ENCODE peak calls at places on chromosomes 16 and 17, in nine cellular contexts. K is psoas muscle; F is CD8-positive, alpha-beta memory T cell; Y is suprapubic skin; U is ovary; I is thoracic aorta; B is tibial artery; J is IMR-90; W is GM23338. P is an unnamed sample.
A peak's percentile ranks its signal among the peaks of the same experiment; 100 is the strongest.

GRCh38 chr17:49508061-49508865 is 13.2 kb downstream of the NGFR start:
- DNase-seq in Y (no peak), K (no peak), J (no peak), U (no peak), B (no peak), I (no peak), F (no peak), W (peak; percentile 83), P (no peak)

GRCh38 chr17:5770556-5771270 is 186.4 kb upstream of the NLRP1 start:
- DNase-seq in U (no peak), F (no peak), B (no peak), W (no peak), K (no peak), J (no peak), Y (no peak), I (no peak), P (no peak)

GRCh38 chr17:78624461-78625216 is 47.4 kb upstream of the DNAH17 start:
- DNase-seq in I (no peak), W (no peak), U (no peak), K (no peak), J (no peak), F (no peak), Y (no peak), B (no peak), P (no peak)

GRCh38 chr17:73342057-73342522 is 30.3 kb upstream of the CDC42EP4 start:
- DNase-seq in B (peak; percentile 64), F (no peak), I (peak; percentile 21), J (peak; percentile 88), W (peak; percentile 89), U (peak; percentile 85), K (no peak), Y (peak; percentile 82), P (peak; percentile 65)

GRCh38 chr17:81542431-81543338 is 9.5 kb downstream of the FAAP100 start:
- DNase-seq in B (no peak), K (no peak), Y (no peak), U (no peak), J (no peak), W (no peak), I (no peak), F (no peak), P (no peak)

GRCh38 chr17:286571-286970 is 66.0 kb downstream of the RPH3AL start:
- DNase-seq in I (no peak), U (no peak), J (no peak), F (no peak), K (peak; percentile 27), B (no peak), W (no peak), Y (peak; percentile 64), P (peak; percentile 2)

GRCh38 chr16:56351481-56351880 is 73.9 kb downstream of the AMFR start:
- DNase-seq in I (no peak), J (no peak), K (peak; percentile 37), F (no peak), U (no peak), W (no peak), B (peak; percentile 6), Y (no peak), P (no peak)

GRCh38 chr16:65618335-65618734 is 496.5 kb upstream of the CDH11 start:
- DNase-seq in U (no peak), Y (no peak), K (no peak), B (no peak), I (no peak), W (no peak), J (no peak), F (no peak), P (no peak)

GRCh38 chr17:74176546-74177001 is 26.9 kb upstream of the RPL38 start:
- DNase-seq in F (peak; percentile 11), K (peak; percentile 61), I (no peak), W (peak; percentile 88), U (peak; percentile 24), J (peak; percentile 48), Y (no peak), B (peak; percentile 49), P (peak; percentile 68)

GRCh38 chr16:11383481-11384183 is 38.4 kb downstream of the RMI2 start:
- DNase-seq in F (no peak), B (no peak), K (no peak), J (no peak), Y (no peak), W (no peak), I (no peak), U (no peak), P (no peak)

GRCh38 chr17:14373587-14374259 is 72.8 kb downstream of the HS3ST3B1 start:
- DNase-seq in I (no peak), Y (no peak), W (no peak), J (peak; percentile 75), F (no peak), U (no peak), B (no peak), K (no peak), P (no peak)

GRCh38 chr17:10172241-10172741 is 26.1 kb downstream of the GAS7 start:
- DNase-seq in J (peak; percentile 37), F (no peak), Y (no peak), K (no peak), B (no peak), W (no peak), U (no peak), I (no peak), P (no peak)

GRCh38 chr17:17424552-17424951 is 52.2 kb upstream of the MED9 start:
- DNase-seq in U (no peak), W (no peak), K (no peak), I (no peak), Y (no peak), J (no peak), F (no peak), B (no peak), P (no peak)

GRCh38 chr17:74467221-74467951 is 952 bp downstream of the CD300A start:
- DNase-seq in F (no peak), I (no peak), J (no peak), K (no peak), B (no peak), Y (no peak), W (peak; percentile 54), U (no peak), P (peak; percentile 53)

GRCh38 chr17:80852476-80853015 is 139.1 kb upstream of the CHMP6 start:
- DNase-seq in U (no peak), F (no peak), K (peak; percentile 42), J (no peak), B (no peak), W (no peak), Y (no peak), I (no peak), P (no peak)

GRCh38 chr17:13297198-13297597 is 279.4 kb upstream of the ELAC2 start:
- DNase-seq in Y (no peak), J (no peak), U (no peak), W (no peak), K (no peak), F (no peak), B (no peak), I (no peak), P (peak; percentile 45)

GRCh38 chr16:51133130-51133529 is 17.9 kb downstream of the SALL1 start:
- DNase-seq in I (no peak), F (no peak), J (no peak), U (no peak), Y (no peak), W (no peak), B (no peak), K (no peak), P (no peak)
- H3K27me3 ChIP-seq in I (no peaks in the 10 kb centered on the region), F (no peaks in the 10 kb centered on the region), J (peaks cover 3% of the 10 kb centered on the region), U (no peaks in the 10 kb centered on the region), Y (peaks cover 63% of the 10 kb centered on the region), W (no peaks in the 10 kb centered on the region), B (no peaks in the 10 kb centered on the region), K (peaks cover 17% of the 10 kb centered on the region), P (peaks cover 26% of the 10 kb centered on the region)

DNA sequence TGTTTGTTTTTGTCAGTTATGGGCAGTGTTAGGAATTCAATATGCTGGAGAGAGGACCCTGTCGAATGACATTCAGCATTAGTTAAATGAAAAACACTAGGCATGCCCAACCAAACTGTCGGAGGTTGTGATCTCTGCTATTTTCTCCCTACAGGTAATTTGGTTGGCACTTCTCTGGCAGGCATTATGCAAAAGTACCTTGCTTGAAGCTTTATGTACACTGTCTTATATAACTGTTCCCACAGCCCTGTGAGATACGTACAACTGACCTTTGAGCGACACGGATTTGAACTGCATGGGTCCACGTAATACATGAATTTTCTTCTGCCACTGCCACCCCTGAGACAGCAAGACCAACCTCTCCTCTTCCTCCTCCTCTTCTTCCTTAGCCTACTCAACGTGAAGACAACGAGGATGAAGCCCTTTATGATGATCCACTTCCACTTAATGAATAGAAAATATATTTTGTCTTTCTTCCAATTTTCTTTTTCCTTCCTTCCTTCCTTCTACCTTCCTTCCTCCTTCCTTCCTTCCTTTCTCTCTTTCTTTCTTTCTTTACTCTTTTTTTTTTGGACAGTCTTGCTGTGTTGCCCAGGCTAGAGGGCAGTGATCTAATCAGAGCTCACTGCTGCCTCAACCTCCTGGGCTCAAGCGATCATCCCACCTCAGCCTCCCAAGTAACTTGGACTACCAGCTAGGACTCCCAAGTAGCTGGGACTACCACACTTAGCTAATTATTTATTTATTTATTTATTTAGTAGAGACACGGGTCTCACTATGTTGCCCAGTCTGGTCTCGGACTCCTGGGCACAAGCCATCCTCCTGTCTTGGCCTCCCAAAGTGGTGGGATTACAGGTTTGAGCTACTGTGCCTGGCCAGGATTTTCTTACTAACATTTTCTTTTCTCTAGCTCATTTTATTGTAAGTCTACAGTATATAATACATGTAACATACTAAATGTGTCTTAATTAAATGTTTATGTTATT is 77.3 kb downstream of the WIPI1 start:
- DNase-seq in F (no peak), U (no peak), Y (no peak), W (no peak), B (no peak), I (no peak), K (no peak), J (no peak), P (no peak)
- H3K4me3 ChIP-seq in F (no peak overlapping the region), U (no peak overlapping the region), Y (no peak overlapping the region), W (no peak overlapping the region), B (no peak overlapping the region), I (no peak overlapping the region), K (no peak overlapping the region), J (no peak overlapping the region), P (no peak overlapping the region)

DNA sequence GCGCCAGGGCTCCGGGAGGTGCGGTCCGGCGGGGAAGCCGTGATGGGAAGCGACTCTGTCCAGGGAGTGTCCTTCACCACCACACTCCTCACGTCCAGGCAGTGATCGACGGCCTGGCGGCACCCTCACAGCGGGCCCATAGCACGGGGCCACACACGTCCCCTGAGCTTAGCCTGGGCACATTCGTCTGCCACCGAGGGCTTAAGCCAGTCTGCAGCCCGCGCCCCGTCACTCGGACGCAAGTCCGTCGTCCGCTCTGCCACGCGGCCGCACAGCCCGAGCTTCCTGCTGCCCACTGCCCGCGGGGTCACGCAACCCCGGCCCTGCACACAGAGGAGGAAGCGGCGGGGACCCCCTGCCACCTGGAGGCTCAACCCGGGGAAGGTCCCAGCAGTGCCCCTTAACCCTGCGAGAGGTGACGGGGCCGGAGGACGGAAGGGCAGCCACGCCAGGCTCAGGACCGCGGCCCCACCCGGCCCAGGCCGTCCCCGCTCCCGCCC is 3.0 kb upstream of the TBX2 start:
- DNase-seq in Y (no peak), J (peak; percentile 35), B (no peak), U (no peak), I (no peak), F (no peak), K (peak; percentile 55), W (no peak), P (no peak)
- H3K27me3 ChIP-seq in Y (peaks cover 59% of the 10 kb centered on the region), J (no peaks in the 10 kb centered on the region), B (no peaks in the 10 kb centered on the region), U (peaks cover 8% of the 10 kb centered on the region), I (no peaks in the 10 kb centered on the region), F (peaks cover 18% of the 10 kb centered on the region), K (peaks cover 37% of the 10 kb centered on the region), W (peaks cover 97% of the 10 kb centered on the region), P (peaks cover 64% of the 10 kb centered on the region)

GRCh38 chr17:38353668-38354067 is 2.0 kb downstream of the SOCS7 start:
- DNase-seq in I (no peak), U (no peak), K (no peak), F (no peak), W (no peak), Y (no peak), J (no peak), B (no peak), P (no peak)
- H3K4me3 ChIP-seq in I (peak overlapping the region; percentile 91), U (no peak overlapping the region), K (peak overlapping the region; percentile 92), F (no peak overlapping the region), W (peak overlapping the region; percentile 89), Y (peak overlapping the region; percentile 91), J (no peak overlapping the region), B (peak overlapping the region; percentile 92), P (peak overlapping the region; percentile 96)

GRCh38 chr16:85602402-85602801 is 10.7 kb upstream of the GSE1 start:
- DNase-seq in B (no peak), W (no peak), Y (no peak), F (no peak), J (no peak), U (no peak), I (no peak), K (no peak), P (no peak)
- H3K27me3 ChIP-seq in B (no peaks in the 10 kb centered on the region), W (no peaks in the 10 kb centered on the region), Y (no peaks in the 10 kb centered on the region), F (no peaks in the 10 kb centered on the region), J (no peaks in the 10 kb centered on the region), U (no peaks in the 10 kb centered on the region), I (no peaks in the 10 kb centered on the region), K (no peaks in the 10 kb centered on the region), P (no peaks in the 10 kb centered on the region)